ENCODE peak calls at places on chromosome 20, in seven cellular contexts. J is breast epithelium, A is thyroid gland, V is astrocyte of the spinal cord, N is WTC11, R is HCT116, F is brain microvascular endothelial cell. E is an unnamed sample.

GRCh38 chr20:59775221-59776055 is 158.0 kb downstream of the SYCP2 start:
- DNase-seq in F (no peak), R (no peak), A (no peak), V (no peak), J (peak), N (no peak), E (no peak)

GRCh38 chr20:20920433-20920832 is 185.7 kb downstream of the LINC00237 start:
- DNase-seq in F (no peak), N (no peak), V (no peak), R (no peak), A (no peak), J (no peak), E (no peak)

GRCh38 chr20:58011106-58011946 is 217.1 kb downstream of the ANKRD60 start:
- DNase-seq in J (peak), N (no peak), F (no peak), A (no peak), V (no peak), R (no peak), E (no peak)

GRCh38 chr20:60968853-60969720 is 283.0 kb upstream of the CDH4 start:
- DNase-seq in V (no peak), A (no peak), N (no peak), J (no peak), F (no peak), R (no peak), E (no peak)

GRCh38 chr20:18056174-18057105 is 1.3 kb downstream of the OVOL2 start:
- DNase-seq in F (no peak), A (peak), R (no peak), N (peak), J (no peak), V (no peak), E (peak)

GRCh38 chr20:11921326-11921725 is 3.6 kb downstream of the BTBD3 start:
- DNase-seq in R (no peak), J (no peak), V (no peak), A (no peak), N (no peak), F (no peak), E (no peak)

GRCh38 chr20:1392693-1393506 is at the start of gene FKBP1A:
- DNase-seq in V (peak), A (peak), R (peak), F (peak), J (peak), N (peak), E (peak)

GRCh38 chr20:42484335-42484734 is 705.4 kb downstream of the PTPRT start:
- DNase-seq in N (no peak), F (no peak), J (no peak), V (no peak), R (no peak), A (no peak), E (no peak)

GRCh38 chr20:24634855-24635254 is 165.4 kb downstream of the SYNDIG1 start:
- DNase-seq in A (peak), R (peak), J (no peak), V (peak), N (no peak), F (peak), E (no peak)

GRCh38 chr20:7285918-7286556 is 518.6 kb downstream of the BMP2 start:
- DNase-seq in J (peak), N (peak), F (peak), R (peak), A (peak), V (peak), E (peak)

GRCh38 chr20:5153612-5154542 is 27.1 kb downstream of the CDS2 start:
- DNase-seq in N (no peak), J (no peak), A (no peak), R (peak), F (no peak), V (peak), E (no peak)

GRCh38 chr20:2756056-2756611 is 44.3 kb downstream of the CPXM1 start:
- DNase-seq in R (peak), V (peak), J (no peak), N (peak), F (peak), A (peak), E (peak)

GRCh38 chr20:24565952-24566351 is 96.5 kb downstream of the SYNDIG1 start:
- DNase-seq in J (no peak), F (no peak), A (no peak), R (no peak), V (no peak), N (no peak), E (no peak)

GRCh38 chr20:47973519-47974233 is 188.4 kb upstream of the SULF2 start:
- DNase-seq in J (no peak), V (no peak), F (peak), R (no peak), A (no peak), N (peak), E (peak)

GRCh38 chr20:38730989-38731737 is 6.9 kb downstream of the SLC32A1 start:
- DNase-seq in F (peak), A (peak), R (peak), N (peak), V (peak), J (peak), E (peak)

GRCh38 chr20:33851842-33852466 is 40.8 kb downstream of the CHMP4B start:
- DNase-seq in V (no peak), J (no peak), N (no peak), F (no peak), A (no peak), R (no peak), E (no peak)

GRCh38 chr20:46365483-46366215 is 40.8 kb downstream of the ELMO2 start:
- DNase-seq in R (no peak), V (no peak), A (no peak), J (no peak), N (no peak), F (no peak), E (no peak)

GRCh38 chr20:60630609-60631008 is 621.5 kb upstream of the CDH4 start:
- DNase-seq in J (no peak), F (no peak), N (no peak), A (no peak), V (no peak), R (no peak), E (no peak)

GRCh38 chr20:64277571-64278318 is 22.2 kb downstream of the PCMTD2 start:
- DNase-seq in J (no peak), A (no peak), V (no peak), N (no peak), F (no peak), R (no peak), E (no peak)

GRCh38 chr20:37239026-37239451 is 22.6 kb downstream of the GHRH start:
- DNase-seq in J (no peak), R (no peak), F (no peak), V (peak), N (no peak), A (no peak), E (no peak)

GRCh38 chr20:53737404-53738038 is 143.9 kb upstream of the ZNF217 start:
- DNase-seq in V (no peak), R (no peak), N (no peak), F (no peak), A (no peak), J (no peak), E (peak)

GRCh38 chr20:43432498-43432897 is 25.2 kb upstream of the SRSF6 start:
- DNase-seq in A (no peak), R (no peak), V (no peak), F (no peak), J (no peak), N (no peak), E (no peak)

GRCh38 chr20:14848806-14849205 is 511.4 kb upstream of the FLRT3 start:
- DNase-seq in J (no peak), V (no peak), A (no peak), F (peak), N (no peak), R (no peak), E (no peak)

GRCh38 chr20:58112017-58112781 is 116.3 kb downstream of the ANKRD60 start:
- DNase-seq in N (no peak), F (peak), R (no peak), V (peak), J (no peak), A (no peak), E (peak)

GRCh38 chr20:45752747-45753146 is 30.6 kb downstream of the SPINT4 start:
- DNase-seq in R (no peak), A (no peak), V (no peak), N (no peak), F (no peak), J (no peak), E (no peak)

GRCh38 chr20:10828221-10828620 is 154.4 kb upstream of the JAG1 start:
- DNase-seq in J (no peak), V (no peak), A (no peak), R (no peak), N (no peak), F (no peak), E (no peak)

GRCh38 chr20:10837901-10838300 is 164.1 kb upstream of the JAG1 start:
- DNase-seq in F (no peak), N (no peak), R (no peak), V (no peak), A (no peak), J (no peak), E (no peak)

DNA sequence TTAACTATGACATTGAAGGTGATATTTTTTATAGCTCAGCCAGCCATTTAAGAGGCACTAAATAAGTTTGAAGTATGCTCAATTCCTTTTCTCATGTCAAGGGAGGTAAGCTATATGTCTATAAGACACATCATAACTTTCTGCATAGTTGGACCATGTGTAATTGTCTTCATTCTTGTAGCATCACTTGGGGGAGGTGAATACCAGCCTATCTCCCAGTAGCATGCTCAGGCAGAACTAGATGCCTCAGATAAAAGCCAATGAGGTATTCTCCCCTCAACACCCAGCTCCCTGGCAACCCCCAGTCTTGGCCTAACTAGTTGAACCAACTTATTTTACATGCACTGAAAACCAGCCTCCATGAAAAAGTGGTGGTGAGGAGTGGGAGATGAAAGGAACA is 158.3 kb upstream of the JAG1 start:
- DNase-seq in V (no peak), R (no peak), N (no peak), A (no peak), J (no peak), F (peak), E (no peak)
- TF ChIP-seq CTCF in V (no peak), R (no peak), N (no peak), A (no peak), J (no peak), F (no peak), E (no peak)

DNA sequence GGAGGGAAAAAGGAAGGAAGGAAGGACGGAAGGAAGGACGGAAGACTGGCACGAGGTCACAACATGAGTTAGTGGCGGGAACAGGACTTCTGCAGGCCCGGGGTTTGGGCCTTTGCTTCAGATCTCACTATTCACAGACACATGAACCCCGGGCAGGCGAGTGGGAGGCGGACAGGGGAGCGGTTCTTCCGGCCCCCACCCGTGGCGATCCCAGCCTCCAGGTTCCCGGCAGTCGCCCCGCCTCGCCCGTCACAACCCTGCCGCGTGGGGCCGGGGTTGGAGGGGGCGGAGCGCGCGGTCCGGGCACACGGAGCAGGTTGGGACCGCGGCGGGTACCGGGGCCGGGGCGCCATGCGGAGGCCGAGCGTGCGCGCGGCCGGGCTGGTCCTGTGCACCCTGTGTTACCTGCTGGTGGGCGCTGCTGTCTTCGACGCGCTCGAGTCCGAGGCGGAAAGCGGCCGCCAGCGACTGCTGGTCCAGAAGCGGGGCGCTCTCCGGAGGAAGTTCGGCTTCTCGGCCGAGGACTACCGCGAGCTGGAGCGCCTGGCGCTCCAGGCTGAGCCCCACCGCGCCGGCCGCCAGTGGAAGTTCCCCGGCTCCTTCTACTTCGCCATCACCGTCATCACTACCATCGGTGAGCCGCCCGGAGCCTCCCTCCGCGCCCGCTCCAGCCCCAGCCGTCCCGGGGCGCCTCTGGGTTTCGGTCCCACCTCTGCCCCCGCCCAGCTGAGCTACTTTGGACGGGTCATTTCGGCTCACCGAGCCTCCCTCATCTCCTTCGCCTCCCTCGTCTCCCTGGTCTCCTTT is at the start of gene KCNK15:
- DNase-seq in J (no peak), F (no peak), A (peak), V (no peak), R (no peak), N (peak), E (peak)
- TF ChIP-seq CTCF in J (no peak), F (no peak), A (no peak), V (no peak), R (no peak), N (no peak), E (no peak)

DNA sequence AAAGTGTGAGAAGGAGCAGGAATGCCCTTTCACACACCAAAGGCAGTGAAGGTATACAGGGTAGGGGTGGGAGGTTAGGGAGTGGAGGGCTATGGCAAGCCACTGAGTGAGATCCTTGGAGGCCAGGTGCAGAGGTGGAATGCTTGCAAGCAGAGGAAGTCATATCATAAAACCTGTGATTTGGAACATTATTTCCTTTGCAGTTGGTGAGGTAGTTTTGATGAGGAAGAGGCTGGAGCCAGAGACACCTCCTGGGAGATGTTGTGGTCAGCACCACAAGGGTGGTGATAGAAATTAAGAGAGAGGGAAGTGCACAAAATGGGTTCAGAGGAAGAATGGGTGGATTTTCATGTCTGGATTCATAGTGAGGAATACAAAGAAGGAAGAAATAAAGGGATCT is 73.0 kb downstream of the PLCB4 start:
- DNase-seq in R (no peak), V (no peak), F (no peak), J (no peak), A (no peak), N (no peak), E (no peak)
- TF ChIP-seq CTCF in R (no peak), V (no peak), F (no peak), J (no peak), A (no peak), N (no peak), E (no peak)

DNA sequence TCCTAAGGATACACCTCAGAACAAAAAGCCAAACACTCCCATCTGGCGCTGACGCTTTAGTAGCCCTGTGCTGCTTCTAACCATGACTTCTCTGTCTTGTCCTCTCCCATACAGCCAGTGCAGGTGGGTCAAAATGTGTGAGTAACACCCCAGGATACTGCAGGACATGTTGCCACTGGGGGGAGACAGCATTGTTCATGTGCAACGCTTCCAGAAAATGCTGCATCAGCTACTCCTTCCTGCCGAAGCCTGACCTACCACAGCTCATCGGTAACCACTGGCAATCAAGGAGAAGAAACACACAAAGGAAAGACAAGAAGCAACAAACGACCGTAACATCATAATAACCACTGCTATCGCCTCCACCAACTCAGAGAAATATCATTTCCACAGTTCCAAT is 1.4 kb downstream of the DEFB132 start:
- DNase-seq in F (peak), A (no peak), N (no peak), J (no peak), V (peak), R (peak), E (peak)
- TF ChIP-seq CTCF in F (peak), A (no peak), N (no peak), J (no peak), V (peak), R (peak), E (no peak)

GRCh38 chr20:31740208-31740607 is 1.1 kb downstream of the TPX2 start:
- DNase-seq in J (no peak), V (peak), N (no peak), A (no peak), R (no peak), F (peak), E (no peak)

GRCh38 chr20:31739550-31739863 is 417 bp downstream of the TPX2 start:
- DNase-seq in F (no peak), V (no peak), A (no peak), J (no peak), R (no peak), N (no peak), E (no peak)

GRCh38 chr20:31740656-31741323 is 1.7 kb downstream of the TPX2 start:
- DNase-seq in J (no peak), R (no peak), A (no peak), V (no peak), F (no peak), N (no peak), E (no peak)

GRCh38 chr20:31738729-31739549 is at the start of gene TPX2:
- DNase-seq in A (peak), V (peak), N (peak), J (peak), F (peak), R (peak), E (peak)
- TF ChIP-seq CTCF in A (no peak), V (peak), N (no peak), J (no peak), F (peak), R (no peak), E (no peak)

GRCh38 chr20:32436142-32436861 is 78.2 kb downstream of the ASXL1 start:
- DNase-seq in A (no peak), F (no peak), N (no peak), V (no peak), R (no peak), J (no peak), E (no peak)
- TF ChIP-seq CTCF in A (no peak), F (no peak), N (no peak), V (no peak), R (no peak), J (no peak), E (no peak)

GRCh38 chr20:62952373-62953166 is at the start of gene SLC17A9:
- DNase-seq in A (peak), R (peak), F (peak), J (no peak), V (no peak), N (peak), E (peak)
- TF ChIP-seq CTCF in A (no peak), R (no peak), F (peak), J (no peak), V (no peak), N (no peak), E (no peak)

GRCh38 chr20:32577023-32577422 is 8.1 kb downstream of the NOL4L start:
- DNase-seq in R (no peak), J (no peak), V (no peak), A (no peak), N (no peak), F (no peak), E (no peak)
- TF ChIP-seq CTCF in R (no peak), J (no peak), V (peak), A (no peak), N (peak), F (peak), E (no peak)